ENCODE peak calls at places on chromosome 6, in seven cellular contexts. B, I, L, F, P, N and V are unnamed samples.
A peak's percentile ranks its signal among the peaks of the same experiment; 100 is the strongest.

GRCh38 chr6:121849477-121849876 is 414.0 kb downstream of the GJA1 start:
- DNase-seq in B (peak; percentile 60), I (peak; percentile 94), L (peak; percentile 87), F (no peak), P (peak; percentile 28), N (peak; percentile 32), V (peak; percentile 74)

GRCh38 chr6:55299285-55299684 is 28.0 kb upstream of the GFRAL start:
- DNase-seq in B (no peak), I (no peak), L (no peak), F (no peak), P (no peak), N (no peak), V (no peak)

GRCh38 chr6:133893324-133893692 is 4.4 kb downstream of the TCF21 start:
- DNase-seq in B (no peak), I (no peak), L (no peak), F (no peak), P (no peak), N (no peak), V (no peak)

GRCh38 chr6:77987035-77987384 is 334.2 kb downstream of the MEI4 start:
- DNase-seq in B (no peak), I (no peak), L (no peak), F (no peak), P (no peak), N (no peak), V (no peak)

GRCh38 chr6:12911387-12911960 is 194.9 kb downstream of the PHACTR1 start:
- DNase-seq in B (peak; percentile 15), I (no peak), L (peak; percentile 56), F (no peak), P (peak; percentile 31), N (no peak), V (no peak)

GRCh38 chr6:16769986-16770376 is 8.7 kb upstream of the ATXN1 start:
- DNase-seq in B (no peak), I (no peak), L (no peak), F (no peak), P (no peak), N (no peak), V (no peak)

GRCh38 chr6:137277971-137278602 is 58.9 kb upstream of the IFNGR1 start:
- DNase-seq in B (no peak), I (peak; percentile 88), L (no peak), F (no peak), P (no peak), N (no peak), V (no peak)

GRCh38 chr6:52726741-52727535 is 36.3 kb downstream of the GSTA2 start:
- DNase-seq in B (no peak), I (peak; percentile 52), L (no peak), F (no peak), P (no peak), N (no peak), V (no peak)

GRCh38 chr6:36368921-36369880 is 18.3 kb downstream of the ETV7 start:
- DNase-seq in B (no peak), I (peak; percentile 42), L (no peak), F (no peak), P (no peak), N (no peak), V (no peak)

GRCh38 chr6:73523434-73524123 is 2.7 kb upstream of the EEF1A1 start:
- DNase-seq in B (peak; percentile 93), I (peak; percentile 59), L (no peak), F (peak; percentile 69), P (peak; percentile 72), N (peak; percentile 82), V (peak; percentile 76)

GRCh38 chr6:170375661-170376060 is 69.1 kb downstream of the FAM120B start:
- DNase-seq in B (no peak), I (no peak), L (no peak), F (no peak), P (no peak), N (no peak), V (no peak)

GRCh38 chr6:97757575-97757974 is 474.6 kb upstream of the MMS22L start:
- DNase-seq in B (no peak), I (no peak), L (no peak), F (no peak), P (no peak), N (no peak), V (no peak)

GRCh38 chr6:45420083-45420908 is 42.6 kb upstream of the SUPT3H start:
- DNase-seq in B (no peak), I (peak; percentile 57), L (no peak), F (peak; percentile 45), P (peak; percentile 20), N (peak; percentile 58), V (no peak)

GRCh38 chr6:25138697-25139051 is 140.5 kb upstream of the CARMIL1 start:
- DNase-seq in B (peak; percentile 53), I (no peak), L (no peak), F (no peak), P (peak; percentile 42), N (peak; percentile 18), V (no peak)

GRCh38 chr6:122829456-122829855 is 40.4 kb downstream of the SMPDL3A start:
- DNase-seq in B (no peak), I (no peak), L (no peak), F (no peak), P (no peak), N (no peak), V (no peak)

GRCh38 chr6:158122048-158122447 is 46.0 kb downstream of the SERAC1 start:
- DNase-seq in B (no peak), I (no peak), L (no peak), F (no peak), P (no peak), N (no peak), V (no peak)

GRCh38 chr6:119637768-119638167 is 288.2 kb upstream of the MAN1A1 start:
- DNase-seq in B (no peak), I (no peak), L (no peak), F (no peak), P (peak; percentile 14), N (no peak), V (no peak)

GRCh38 chr6:12339808-12340487 is 49.8 kb downstream of the EDN1 start:
- DNase-seq in B (no peak), I (no peak), L (no peak), F (no peak), P (no peak), N (no peak), V (no peak)

GRCh38 chr6:112298021-112298745 is 43.8 kb upstream of the LAMA4 start:
- DNase-seq in B (no peak), I (no peak), L (no peak), F (no peak), P (no peak), N (no peak), V (no peak)

GRCh38 chr6:7505196-7505699 is 36.2 kb upstream of the DSP start:
- DNase-seq in B (no peak), I (peak; percentile 96), L (peak; percentile 36), F (no peak), P (no peak), N (no peak), V (peak; percentile 20)

GRCh38 chr6:77619114-77619513 is 33.7 kb upstream of the MEI4 start:
- DNase-seq in B (no peak), I (no peak), L (no peak), F (no peak), P (no peak), N (no peak), V (no peak)

GRCh38 chr6:90977513-90977912 is 390.6 kb upstream of the MAP3K7 start:
- DNase-seq in B (no peak), I (no peak), L (no peak), F (no peak), P (no peak), N (no peak), V (no peak)

GRCh38 chr6:34771727-34772126 is 14.4 kb downstream of the SNRPC start:
- DNase-seq in B (no peak), I (no peak), L (no peak), F (no peak), P (no peak), N (no peak), V (no peak)

GRCh38 chr6:124436803-124437202 is 525.4 kb upstream of the RNF217 start:
- DNase-seq in B (no peak), I (no peak), L (no peak), F (no peak), P (no peak), N (no peak), V (no peak)

GRCh38 chr6:35052694-35053565 is 88.2 kb downstream of the TCP11 start:
- DNase-seq in B (no peak), I (no peak), L (no peak), F (peak; percentile 67), P (peak; percentile 4), N (no peak), V (peak; percentile 76)

GRCh38 chr6:41937881-41938574 is 3.6 kb downstream of the CCND3 start:
- DNase-seq in B (no peak), I (no peak), L (no peak), F (peak; percentile 52), P (no peak), N (peak; percentile 74), V (no peak)

GRCh38 chr6:155276638-155277037 is 12.8 kb downstream of the CLDN20 start:
- DNase-seq in B (no peak), I (no peak), L (no peak), F (no peak), P (no peak), N (no peak), V (no peak)

GRCh38 chr6:12148317-12148801 is 136.2 kb downstream of the HIVEP1 start:
- DNase-seq in B (no peak), I (no peak), L (no peak), F (no peak), P (no peak), N (no peak), V (no peak)

GRCh38 chr6:18263561-18264337 is 581 bp downstream of the DEK start:
- DNase-seq in B (peak; percentile 44), I (no peak), L (peak; percentile 76), F (peak; percentile 76), P (no peak), N (peak; percentile 44), V (peak; percentile 67)

GRCh38 chr6:11093065-11093590 is 506 bp upstream of the SMIM13 start:
- DNase-seq in B (peak; percentile 85), I (no peak), L (peak; percentile 36), F (no peak), P (peak; percentile 75), N (no peak), V (peak; percentile 76)

GRCh38 chr6:112144145-112144926 is 56.9 kb downstream of the FAM229B start:
- DNase-seq in B (no peak), I (no peak), L (no peak), F (no peak), P (no peak), N (no peak), V (no peak)

GRCh38 chr6:33171096-33171888 is 21.0 kb downstream of the COL11A2 start:
- DNase-seq in B (no peak), I (no peak), L (no peak), F (no peak), P (no peak), N (no peak), V (no peak)

GRCh38 chr6:123085403-123085802 is 89.4 kb downstream of the CLVS2 start:
- DNase-seq in B (no peak), I (no peak), L (no peak), F (no peak), P (no peak), N (no peak), V (no peak)

GRCh38 chr6:43668151-43669028 is 19.2 kb downstream of the MRPS18A start:
- DNase-seq in B (peak; percentile 68), I (peak; percentile 92), L (peak; percentile 89), F (peak; percentile 68), P (peak; percentile 79), N (peak; percentile 34), V (peak; percentile 58)

GRCh38 chr6:128483472-128484135 is 36.8 kb downstream of the PTPRK start:
- DNase-seq in B (no peak), I (no peak), L (no peak), F (no peak), P (no peak), N (no peak), V (no peak)

GRCh38 chr6:318265-318890 is 26.1 kb downstream of the DUSP22 start:
- DNase-seq in B (peak; percentile 59), I (no peak), L (no peak), F (no peak), P (no peak), N (no peak), V (no peak)

GRCh38 chr6:36851149-36851614 is 11.9 kb upstream of the CPNE5 start:
- DNase-seq in B (peak; percentile 52), I (peak; percentile 78), L (peak; percentile 87), F (no peak), P (peak; percentile 64), N (peak; percentile 31), V (peak; percentile 82)

GRCh38 chr6:42694586-42694985 is 27.8 kb downstream of the PRPH2 start:
- DNase-seq in B (no peak), I (no peak), L (no peak), F (no peak), P (no peak), N (no peak), V (peak; percentile 51)